ENCODE peak calls at places on chromosomes 7 and 10, in five cellular contexts. N is A549, F is heart left ventricle, Z is thyroid gland, V is endothelial cell of umbilical vein. K is an unnamed sample.

GRCh38 chr10:12587408-12587807 is 238.1 kb downstream of the CAMK1D start:
- DNase-seq in F (no peak), Z (no peak), N (no peak), V (no peak), K (no peak)

GRCh38 chr7:143040209-143040710 is 11.9 kb upstream of the OR6V1 start:
- DNase-seq in V (no peak), Z (no peak), N (no peak), F (no peak), K (no peak)

GRCh38 chr10:2572611-2573010 is 494.7 kb upstream of the PFKP start:
- DNase-seq in N (no peak), V (no peak), Z (no peak), F (no peak), K (no peak)

GRCh38 chr7:8109196-8110022 is 140.8 kb downstream of the GLCCI1 start:
- DNase-seq in Z (no peak), F (no peak), N (no peak), V (no peak), K (no peak)

GRCh38 chr10:93206652-93207051 is 133.0 kb downstream of the CYP26A1 start:
- DNase-seq in Z (peak; percentile 10), V (no peak), N (peak; percentile 48), F (no peak), K (no peak)

GRCh38 chr7:69840248-69840647 is 242.0 kb downstream of the AUTS2 start:
- DNase-seq in Z (no peak), F (no peak), V (no peak), N (no peak), K (no peak)

GRCh38 chr7:876077-876971 is at the start of gene GET4:
- DNase-seq in V (peak; percentile 96), F (peak; percentile 98), N (peak; percentile 96), Z (peak; percentile 95), K (peak; percentile 96)

GRCh38 chr7:148940702-148941597 is 56.9 kb upstream of the EZH2 start:
- DNase-seq in Z (peak; percentile 83), N (peak; percentile 88), F (peak; percentile 87), V (peak; percentile 90), K (peak; percentile 24)

GRCh38 chr7:92359801-92360200 is 87.5 kb upstream of the GATAD1 start:
- DNase-seq in V (no peak), N (no peak), F (no peak), Z (no peak), K (no peak)

GRCh38 chr10:27446091-27446918 is 57.8 kb upstream of the RAB18 start:
- DNase-seq in F (no peak), V (peak; percentile 51), Z (no peak), N (peak; percentile 31), K (no peak)

DNA sequence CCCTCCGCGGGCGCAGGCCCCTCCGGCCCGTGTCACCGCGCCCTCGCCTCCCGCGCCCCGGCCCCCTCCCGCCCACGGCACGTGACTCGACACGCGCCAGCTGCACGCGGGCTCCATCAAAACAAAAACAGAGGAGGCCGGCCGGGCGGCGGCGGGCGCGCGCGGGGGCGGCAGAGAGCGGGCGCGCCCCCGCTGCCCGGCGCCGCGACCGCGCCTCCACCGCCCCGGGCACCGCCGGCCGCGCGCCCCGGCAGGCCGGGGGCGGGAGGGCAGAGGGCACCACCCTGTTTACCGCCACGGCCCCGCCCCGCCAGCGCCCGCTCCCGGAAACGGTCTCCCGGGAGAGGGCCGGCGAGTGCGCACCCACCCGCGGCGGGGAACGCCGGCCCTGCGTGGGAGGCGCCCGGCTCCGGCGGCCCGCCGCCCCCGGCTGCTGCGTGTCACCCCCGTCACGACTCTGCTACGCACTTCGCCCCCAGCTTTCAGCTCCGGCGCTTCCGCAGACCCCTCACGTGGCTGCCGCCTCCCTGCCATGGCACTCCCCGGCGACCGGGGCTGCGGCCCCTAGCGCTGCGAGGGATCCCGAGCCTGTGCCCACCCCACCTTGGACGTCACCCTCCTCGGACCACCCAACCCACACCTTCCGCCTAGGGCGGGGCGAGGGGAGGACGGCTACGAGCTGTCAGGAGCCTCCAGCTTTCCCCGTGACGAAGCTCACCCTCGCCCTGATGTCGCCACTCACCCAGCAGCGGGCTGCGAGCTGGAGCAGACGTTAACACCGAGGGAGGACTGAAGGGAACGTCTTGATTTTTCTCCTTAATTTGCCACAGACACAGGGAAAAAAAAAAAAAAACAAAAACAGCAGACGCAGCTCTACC is 221.6 kb upstream of the MKLN1 start:
- DNase-seq in Z (peak; percentile 80), N (peak; percentile 76), F (peak; percentile 87), V (peak; percentile 72), K (peak; percentile 31)
- TF ChIP-seq POLR2A in Z (peak; percentile 36), N (no peak), F (no peak), V (no peak), K (peak; percentile 43)

GRCh38 chr10:6036861-6037321 is 25.3 kb downstream of the IL2RA start:
- DNase-seq in N (no peak), V (no peak), F (no peak), Z (no peak), K (no peak)
- H3K4me3 ChIP-seq in N (no peak overlapping the region), V (no peak overlapping the region), F (no peak overlapping the region), Z (no peak overlapping the region), K (no peak overlapping the region)

GRCh38 chr7:102434039-102434481 is 685 bp downstream of the ORAI2 start:
- DNase-seq in V (no peak), F (no peak), N (no peak), Z (peak; percentile 39), K (no peak)

GRCh38 chr7:102431617-102432298 is 1.6 kb upstream of the ORAI2 start:
- DNase-seq in Z (peak; percentile 47), N (peak; percentile 50), V (no peak), F (no peak), K (no peak)

GRCh38 chr7:102436123-102436522 is 2.7 kb downstream of the ORAI2 start:
- DNase-seq in Z (no peak), V (no peak), N (no peak), F (no peak), K (no peak)

GRCh38 chr7:102432476-102433318 is 678 bp upstream of the ORAI2 start:
- DNase-seq in F (no peak), Z (peak; percentile 82), V (no peak), N (no peak), K (no peak)

GRCh38 chr7:102433319-102434038 is at the start of gene ORAI2:
- DNase-seq in N (peak; percentile 51), V (peak; percentile 54), F (peak; percentile 82), Z (peak; percentile 84), K (peak; percentile 16)
- H3K9me3 ChIP-seq in N (no peaks in the 10 kb centered on the region), V (no peaks in the 10 kb centered on the region), F (no peaks in the 10 kb centered on the region), Z (no peaks in the 10 kb centered on the region), K (no peaks in the 10 kb centered on the region)

GRCh38 chr10:4663162-4663992 is 162.6 kb upstream of the AKR1E2 start:
- DNase-seq in F (peak; percentile 78), V (peak; percentile 97), N (peak; percentile 98), Z (peak; percentile 80), K (no peak)
- TF ChIP-seq POLR2A in F (no peak), V (peak; percentile 65), N (no peak), Z (no peak), K (peak; percentile 65)

GRCh38 chr10:6130851-6131470 is 42.1 kb downstream of the RBM17 start:
- DNase-seq in V (no peak), F (no peak), Z (no peak), N (no peak), K (no peak)

GRCh38 chr10:6124666-6125065 is 35.8 kb downstream of the RBM17 start:
- DNase-seq in N (peak; percentile 51), Z (peak; percentile 75), F (peak; percentile 77), V (no peak), K (no peak)

GRCh38 chr10:6133331-6134098 is 44.7 kb downstream of the RBM17 start:
- DNase-seq in V (no peak), Z (no peak), N (no peak), F (no peak), K (no peak)

GRCh38 chr10:6128087-6128486 is 39.3 kb downstream of the RBM17 start:
- DNase-seq in V (no peak), Z (no peak), F (no peak), N (no peak), K (no peak)

GRCh38 chr10:6128591-6129383 is 40.0 kb downstream of the RBM17 start:
- DNase-seq in N (no peak), V (peak; percentile 29), Z (no peak), F (peak; percentile 64), K (no peak)
- H3K4me3 ChIP-seq in N (no peak overlapping the region), V (no peak overlapping the region), Z (no peak overlapping the region), F (no peak overlapping the region), K (no peak overlapping the region)

GRCh38 chr10:130380056-130380455 is 243.9 kb downstream of the GLRX3 start:
- DNase-seq in N (no peak), V (no peak), F (no peak), Z (no peak), K (no peak)

GRCh38 chr10:130378556-130379400 is 242.6 kb downstream of the GLRX3 start:
- DNase-seq in Z (no peak), V (no peak), F (no peak), N (no peak), K (no peak)

GRCh38 chr10:130377986-130378545 is 241.9 kb downstream of the GLRX3 start:
- DNase-seq in N (no peak), Z (no peak), V (no peak), F (no peak), K (no peak)

GRCh38 chr10:130382031-130382430 is 245.8 kb downstream of the GLRX3 start:
- DNase-seq in F (no peak), V (no peak), N (no peak), Z (no peak), K (no peak)
- H3K9me3 ChIP-seq in F (no peaks in the 10 kb centered on the region), V (peaks cover 15% of the 10 kb centered on the region), N (peaks cover 4% of the 10 kb centered on the region), Z (no peaks in the 10 kb centered on the region), K (no peaks in the 10 kb centered on the region)

DNA sequence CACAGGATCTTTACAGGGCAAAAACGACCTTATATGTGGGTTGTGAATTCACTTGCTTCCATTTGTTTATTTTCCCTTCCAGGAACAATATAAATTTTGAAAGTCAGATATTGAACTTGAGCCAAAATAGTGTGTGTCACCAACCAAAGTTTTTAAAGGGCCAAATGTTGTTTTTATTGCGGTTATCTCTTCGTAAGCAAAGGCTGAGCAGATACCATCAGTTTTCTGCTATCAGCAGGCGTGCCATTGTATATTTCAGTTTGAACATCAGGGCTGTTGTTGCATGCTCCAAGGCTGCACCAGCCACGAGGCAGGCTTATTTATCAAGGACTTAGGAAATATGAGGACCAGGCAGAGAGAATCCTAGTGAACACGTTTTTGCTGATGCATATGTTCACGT is 160.3 kb downstream of the PAXIP1 start:
- DNase-seq in N (no peak), V (no peak), F (no peak), Z (no peak), K (no peak)
- TF ChIP-seq POLR2A in N (no peak), V (no peak), F (no peak), Z (no peak), K (no peak)

GRCh38 chr10:61795147-61795546 is 106.4 kb upstream of the ARID5B start:
- DNase-seq in V (no peak), Z (no peak), N (no peak), F (no peak), K (no peak)

GRCh38 chr10:61796785-61797184 is 104.7 kb upstream of the ARID5B start:
- DNase-seq in V (no peak), N (no peak), F (no peak), Z (no peak), K (no peak)

GRCh38 chr10:61792921-61793320 is 108.6 kb upstream of the ARID5B start:
- DNase-seq in N (no peak), V (peak; percentile 87), Z (no peak), F (no peak), K (no peak)

GRCh38 chr10:61793760-61794713 is 107.5 kb upstream of the ARID5B start:
- DNase-seq in N (no peak), F (no peak), V (peak; percentile 70), Z (peak; percentile 24), K (no peak)

DNA sequence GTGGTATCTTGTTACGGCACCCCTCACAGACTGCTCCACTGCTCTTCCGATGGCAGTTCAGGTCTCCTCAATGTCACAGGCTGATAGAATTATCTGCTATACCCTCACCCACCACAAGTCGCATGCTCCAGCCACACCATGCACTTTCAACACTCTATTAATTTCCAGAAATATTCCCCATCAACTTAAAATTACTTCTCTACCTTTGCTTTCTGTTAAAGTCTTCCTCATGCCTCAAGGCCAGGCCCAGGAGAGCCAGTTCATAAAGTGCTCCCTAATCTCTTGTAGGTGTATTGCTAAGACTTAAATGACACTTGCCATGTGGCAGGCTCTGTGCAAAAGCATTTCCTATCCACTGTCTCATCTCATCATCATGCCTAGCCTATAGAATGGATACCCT is 105.9 kb upstream of the ARID5B start:
- DNase-seq in Z (no peak), F (no peak), N (no peak), V (no peak), K (no peak)
- H3K4me3 ChIP-seq in Z (no peak overlapping the region), F (no peak overlapping the region), N (no peak overlapping the region), V (no peak overlapping the region), K (no peak overlapping the region)

K was measured in esophagus squamous epithelium.